ENCODE peak calls at places on chromosomes 16 and 17, in nine cellular contexts. E, L, M, Q, A, O, P, N and F are unnamed samples.

GRCh38 chr16:24609740-24610420 is 70.5 kb downstream of the RBBP6 start:
- DNase-seq in E (peak), L (peak), M (no peak), Q (peak), A (peak), O (peak), P (no peak), N (peak), F (no peak)

GRCh38 chr16:3912897-3913296 is 32.4 kb upstream of the CREBBP start:
- DNase-seq in E (no peak), L (no peak), M (no peak), Q (no peak), A (no peak), O (no peak), P (no peak), N (no peak), F (no peak)

GRCh38 chr16:5615868-5616642 is 518.5 kb upstream of the EEF2KMT start:
- DNase-seq in E (peak), L (no peak), M (no peak), Q (peak), A (peak), O (peak), P (no peak), N (no peak), F (peak)

GRCh38 chr17:74227271-74227670 is 13.9 kb downstream of the TTYH2 start:
- DNase-seq in E (no peak), L (no peak), M (no peak), Q (no peak), A (no peak), O (no peak), P (no peak), N (no peak), F (no peak)

GRCh38 chr16:19879241-19879792 is 5.3 kb downstream of the GPRC5B start:
- DNase-seq in E (no peak), L (peak), M (peak), Q (peak), A (no peak), O (peak), P (no peak), N (no peak), F (no peak)

GRCh38 chr17:49741692-49742076 is 22.2 kb downstream of the FAM117A start:
- DNase-seq in E (no peak), L (no peak), M (no peak), Q (no peak), A (no peak), O (no peak), P (no peak), N (no peak), F (no peak)

GRCh38 chr16:50271148-50272041 is 5.0 kb downstream of the ADCY7 start:
- DNase-seq in E (no peak), L (no peak), M (no peak), Q (no peak), A (no peak), O (no peak), P (no peak), N (no peak), F (no peak)

GRCh38 chr17:55584055-55584685 is 72.9 kb upstream of the SMIM36 start:
- DNase-seq in E (no peak), L (peak), M (peak), Q (peak), A (no peak), O (no peak), P (no peak), N (no peak), F (no peak)

GRCh38 chr17:7056386-7056785 is 12.5 kb upstream of the SLC16A11 start:
- DNase-seq in E (no peak), L (no peak), M (no peak), Q (peak), A (no peak), O (no peak), P (no peak), N (no peak), F (no peak)
- TF ChIP-seq CTCF in E (no peak), L (no peak), M (no peak), Q (no peak), A (no peak), O (no peak), P (no peak), N (no peak), F (no peak)

DNA sequence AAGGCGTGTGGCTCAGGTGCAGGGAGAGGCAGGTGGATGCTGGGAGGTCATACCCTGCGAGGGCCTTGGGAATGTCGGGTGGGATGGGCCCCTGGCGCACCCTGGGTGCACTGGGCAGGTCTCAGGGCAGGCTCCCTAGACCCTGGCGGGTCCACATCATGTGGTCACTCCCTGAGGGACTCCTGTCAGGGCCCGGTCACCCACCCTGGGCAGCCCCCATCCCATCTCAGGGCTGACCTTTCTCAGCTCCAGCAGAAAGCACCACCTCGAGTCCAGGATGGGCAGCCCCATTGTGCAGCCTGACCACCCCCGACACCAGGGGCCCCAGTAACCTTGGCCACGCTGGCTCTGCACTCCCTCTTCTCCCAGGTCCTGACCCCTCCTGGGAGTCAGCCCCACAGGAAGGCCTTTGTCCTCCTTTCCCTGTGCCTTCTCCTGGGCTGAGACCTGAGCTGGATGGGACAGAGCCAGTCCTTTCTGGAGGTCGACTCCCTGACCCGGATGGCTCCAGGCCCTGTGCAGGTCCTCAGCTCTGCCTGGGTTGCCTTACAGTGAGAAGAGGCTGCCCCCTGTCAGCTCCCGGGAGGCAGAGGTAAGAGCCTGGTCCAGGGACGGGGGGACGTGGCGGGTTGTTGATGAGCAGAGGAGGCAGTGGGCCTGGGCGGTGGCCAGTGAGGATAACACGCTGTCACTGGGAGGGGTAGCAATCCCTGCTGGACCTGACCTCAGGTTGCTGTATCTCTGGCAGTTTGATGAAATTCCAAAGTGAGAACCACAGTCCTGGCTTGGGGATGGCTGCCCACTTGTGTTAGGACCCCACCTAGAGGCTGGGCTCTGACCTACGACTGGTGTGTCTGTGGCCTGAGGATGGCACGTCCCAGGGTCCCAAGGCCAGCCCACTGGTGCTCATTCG is 77.9 kb downstream of the GOSR1 start:
- DNase-seq in E (no peak), L (peak), M (no peak), Q (peak), A (peak), O (peak), P (peak), N (no peak), F (no peak)
- TF ChIP-seq CTCF in E (no peak), L (peak), M (no peak), Q (peak), A (peak), O (peak), P (no peak), N (no peak), F (peak)

GRCh38 chr17:58487589-58488427 is at the start of gene HSF5:
- DNase-seq in E (no peak), L (no peak), M (no peak), Q (no peak), A (no peak), O (peak), P (no peak), N (no peak), F (peak)
- TF ChIP-seq CTCF in E (no peak), L (no peak), M (no peak), Q (peak), A (peak), O (peak), P (no peak), N (no peak), F (peak)

GRCh38 chr17:5784791-5785190 is 200.5 kb upstream of the NLRP1 start:
- DNase-seq in E (no peak), L (no peak), M (peak), Q (no peak), A (no peak), O (no peak), P (no peak), N (no peak), F (no peak)

GRCh38 chr17:5783269-5783668 is 199.0 kb upstream of the NLRP1 start:
- DNase-seq in E (no peak), L (no peak), M (no peak), Q (no peak), A (no peak), O (no peak), P (no peak), N (no peak), F (no peak)

GRCh38 chr17:5781236-5781927 is 197.1 kb upstream of the NLRP1 start:
- DNase-seq in E (no peak), L (no peak), M (no peak), Q (no peak), A (no peak), O (no peak), P (no peak), N (no peak), F (no peak)

GRCh38 chr17:5783851-5784250 is 199.5 kb upstream of the NLRP1 start:
- DNase-seq in E (no peak), L (no peak), M (no peak), Q (no peak), A (no peak), O (no peak), P (peak), N (no peak), F (no peak)

DNA sequence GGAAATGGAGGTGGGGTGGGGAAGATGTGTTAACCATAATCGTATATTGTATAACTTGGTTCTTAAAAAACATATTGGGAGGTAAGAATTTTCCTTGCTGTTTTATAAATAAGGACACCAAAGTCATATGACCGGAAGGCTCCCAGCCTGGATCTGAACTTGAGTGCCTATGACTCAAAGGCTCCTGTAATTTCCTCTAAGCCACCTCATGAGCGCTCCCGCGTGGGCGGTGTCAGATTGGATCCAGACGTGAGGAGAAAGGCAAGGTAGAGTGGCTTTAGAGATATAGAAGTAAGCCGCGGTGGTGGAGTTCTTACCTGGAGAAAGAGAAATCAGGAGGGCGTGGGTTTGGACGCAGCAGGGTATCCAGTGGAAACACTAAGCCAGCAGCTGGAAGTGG is 196.2 kb upstream of the NLRP1 start:
- DNase-seq in E (no peak), L (peak), M (peak), Q (peak), A (no peak), O (no peak), P (no peak), N (no peak), F (no peak)
- TF ChIP-seq CTCF in E (no peak), L (no peak), M (no peak), Q (peak), A (no peak), O (no peak), P (no peak), N (no peak), F (no peak)

GRCh38 chr16:30395155-30395991 is at the start of gene ZNF48:
- DNase-seq in E (peak), L (peak), M (peak), Q (peak), A (peak), O (peak), P (peak), N (no peak), F (peak)
- TF ChIP-seq CTCF in E (peak), L (peak), M (peak), Q (peak), A (peak), O (no peak), P (no peak), N (no peak), F (peak)

DNA sequence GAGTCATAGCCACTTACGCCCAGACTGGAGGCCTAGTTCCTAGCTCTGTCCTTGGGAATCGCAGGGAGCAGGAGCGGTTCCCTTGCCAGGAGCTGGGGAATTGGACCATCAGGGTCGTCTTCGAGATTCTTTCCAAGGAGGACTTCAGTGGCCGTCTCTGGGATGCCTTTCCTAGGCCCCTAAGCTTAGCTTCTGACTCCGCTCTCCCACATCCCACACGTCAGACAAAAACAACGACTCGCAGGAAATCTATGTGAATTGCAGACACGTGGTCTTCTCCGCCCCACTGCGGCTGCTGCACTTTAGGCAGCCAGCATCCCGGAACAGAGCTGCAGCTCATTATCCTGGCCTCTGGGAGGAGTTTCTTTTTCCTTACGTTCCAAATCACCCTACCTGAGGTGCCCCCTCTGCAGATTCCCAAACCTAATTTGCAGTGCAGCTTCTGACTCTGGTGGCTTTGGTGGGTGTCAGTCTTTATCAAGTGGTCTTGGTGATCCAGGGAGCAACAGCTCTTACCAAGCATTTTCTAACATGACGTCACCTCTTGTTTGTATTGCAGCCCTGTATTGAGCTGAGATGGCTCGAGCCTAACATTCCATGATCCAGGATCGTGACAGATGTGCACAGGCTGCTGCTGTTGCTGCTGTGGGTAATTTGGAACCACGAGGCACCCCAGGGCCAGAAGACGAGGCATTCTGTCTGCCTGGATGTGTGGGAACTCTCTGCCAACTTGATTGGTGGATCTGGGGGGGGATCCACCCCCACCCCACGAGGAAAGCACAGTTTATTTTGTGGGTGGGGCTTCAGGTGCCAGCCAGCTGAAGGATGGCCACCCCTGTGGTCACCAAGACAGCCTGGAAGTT is 1.1 kb downstream of the KATNB1 start:
- DNase-seq in E (peak), L (peak), M (peak), Q (peak), A (peak), O (peak), P (peak), N (no peak), F (no peak)
- TF ChIP-seq CTCF in E (no peak), L (peak), M (peak), Q (peak), A (no peak), O (no peak), P (no peak), N (no peak), F (peak)